ENCODE peak calls at places on chromosomes 7 and 10, in seven cellular contexts. X, C, Z, I, M, P and K are unnamed samples.

GRCh38 chr10:24324651-24325050 is 115.7 kb downstream of the KIAA1217 start:
- DNase-seq in X (no peak), C (no peak), Z (no peak), I (no peak), M (no peak), P (no peak), K (no peak)

GRCh38 chr10:60353519-60354258 is 36.0 kb downstream of the ANK3 start:
- DNase-seq in X (no peak), C (no peak), Z (peak), I (no peak), M (no peak), P (no peak), K (no peak)

GRCh38 chr7:81487512-81487911 is 282.3 kb downstream of the HGF start:
- DNase-seq in X (no peak), C (no peak), Z (no peak), I (no peak), M (no peak), P (no peak), K (no peak)

GRCh38 chr7:15571303-15571878 is 9.6 kb upstream of the AGMO start:
- DNase-seq in X (no peak), C (no peak), Z (no peak), I (no peak), M (no peak), P (no peak), K (no peak)

GRCh38 chr10:24806262-24806661 is 82.6 kb upstream of the ARHGAP21 start:
- DNase-seq in X (no peak), C (no peak), Z (no peak), I (no peak), M (no peak), P (no peak), K (no peak)

GRCh38 chr10:101293007-101293723 is 60.8 kb upstream of the BTRC start:
- DNase-seq in X (no peak), C (no peak), Z (no peak), I (peak), M (peak), P (no peak), K (no peak)

GRCh38 chr10:110275140-110275729 is 29.5 kb downstream of the SMNDC1 start:
- DNase-seq in X (no peak), C (no peak), Z (no peak), I (no peak), M (no peak), P (no peak), K (no peak)

GRCh38 chr7:145698526-145699262 is 417.9 kb upstream of the CNTNAP2 start:
- DNase-seq in X (no peak), C (no peak), Z (no peak), I (no peak), M (no peak), P (no peak), K (no peak)

GRCh38 chr7:154794147-154794780 is 208.7 kb downstream of the PAXIP1 start:
- DNase-seq in X (no peak), C (no peak), Z (peak), I (peak), M (no peak), P (no peak), K (peak)

GRCh38 chr7:48250441-48250951 is 79.2 kb downstream of the ABCA13 start:
- DNase-seq in X (no peak), C (no peak), Z (no peak), I (no peak), M (no peak), P (no peak), K (no peak)
- TF ChIP-seq JUND in X (no peak), C (no peak), Z (no peak), I (no peak), M (no peak), P (no peak), K (no peak)

DNA sequence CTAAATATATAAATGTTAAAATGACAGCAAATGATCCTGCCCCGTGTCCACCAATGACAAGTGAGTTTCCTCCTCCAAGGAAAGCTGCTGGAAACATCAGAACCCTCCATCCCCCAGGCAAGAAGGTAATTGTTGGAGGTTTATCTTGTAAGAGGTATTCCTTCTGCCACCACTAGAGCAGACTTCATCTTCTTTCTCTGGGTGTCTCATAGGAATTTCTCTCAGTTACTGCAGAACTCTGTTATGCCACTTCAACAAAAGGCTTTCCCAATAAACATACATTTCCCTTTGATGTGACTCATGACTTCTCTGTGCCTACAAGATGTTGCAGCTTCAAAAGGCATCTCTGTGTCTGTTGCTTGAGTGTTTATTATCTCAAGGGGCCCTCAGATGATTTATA is 279.1 kb downstream of the BMPER start:
- DNase-seq in X (no peak), C (no peak), Z (no peak), I (no peak), M (no peak), P (no peak), K (no peak)
- TF ChIP-seq JUND in X (no peak), C (no peak), Z (no peak), I (no peak), M (no peak), P (no peak), K (no peak)

DNA sequence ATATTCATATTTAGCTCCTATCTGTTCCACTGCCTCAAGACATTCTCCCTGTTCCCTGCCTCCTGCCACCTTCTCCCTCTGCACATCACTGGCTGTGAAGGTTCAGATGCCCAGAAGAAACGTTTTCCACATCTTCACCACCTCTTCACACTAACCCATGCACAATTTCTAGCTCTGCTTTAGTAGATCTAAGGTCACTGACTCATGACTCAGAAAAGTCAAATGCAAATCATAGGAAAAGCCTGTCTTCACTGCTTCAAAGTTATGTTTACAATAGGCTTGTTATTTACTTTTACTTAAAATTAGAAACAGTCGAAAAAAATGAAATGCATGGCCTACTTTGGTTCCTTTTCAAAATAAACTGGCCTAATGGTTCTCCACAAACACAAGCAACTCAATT is 2.5 kb downstream of the SCRN1 start:
- DNase-seq in X (peak), C (no peak), Z (no peak), I (no peak), M (no peak), P (no peak), K (no peak)
- TF ChIP-seq JUND in X (no peak), C (no peak), Z (no peak), I (no peak), M (no peak), P (no peak), K (no peak)

GRCh38 chr7:35975851-35976454 is 175.1 kb downstream of the SEPTIN7 start:
- DNase-seq in X (peak), C (peak), Z (peak), I (no peak), M (peak), P (peak), K (peak)
- TF ChIP-seq JUND in X (no peak), C (no peak), Z (no peak), I (no peak), M (no peak), P (no peak), K (no peak)

GRCh38 chr7:130393095-130393494 is 12.8 kb downstream of the CPA1 start:
- DNase-seq in X (no peak), C (no peak), Z (no peak), I (no peak), M (no peak), P (no peak), K (no peak)

GRCh38 chr7:130397056-130397455 is 16.8 kb downstream of the CPA1 start:
- DNase-seq in X (no peak), C (no peak), Z (no peak), I (no peak), M (no peak), P (no peak), K (no peak)

GRCh38 chr7:130392456-130392860 is 12.2 kb downstream of the CPA1 start:
- DNase-seq in X (no peak), C (no peak), Z (no peak), I (no peak), M (no peak), P (no peak), K (no peak)

GRCh38 chr7:130393799-130394411 is 13.6 kb downstream of the CPA1 start:
- DNase-seq in X (no peak), C (no peak), Z (no peak), I (no peak), M (no peak), P (no peak), K (no peak)

GRCh38 chr7:130394421-130395188 is 14.3 kb downstream of the CPA1 start:
- DNase-seq in X (no peak), C (no peak), Z (no peak), I (no peak), M (no peak), P (no peak), K (no peak)
- TF ChIP-seq JUND in X (no peak), C (no peak), Z (no peak), I (no peak), M (no peak), P (no peak), K (no peak)

GRCh38 chr7:111676811-111677210 is 114.5 kb upstream of the IMMP2L start:
- DNase-seq in X (no peak), C (no peak), Z (no peak), I (no peak), M (no peak), P (no peak), K (no peak)

GRCh38 chr7:111677848-111678247 is 115.6 kb upstream of the IMMP2L start:
- DNase-seq in X (no peak), C (no peak), Z (no peak), I (no peak), M (no peak), P (no peak), K (no peak)

GRCh38 chr7:111678986-111679385 is 116.7 kb upstream of the IMMP2L start:
- DNase-seq in X (no peak), C (no peak), Z (no peak), I (no peak), M (no peak), P (no peak), K (no peak)

GRCh38 chr7:111679944-111680343 is 117.7 kb upstream of the IMMP2L start:
- DNase-seq in X (no peak), C (no peak), Z (no peak), I (no peak), M (no peak), P (no peak), K (no peak)

GRCh38 chr7:111678281-111678680 is 116.0 kb upstream of the IMMP2L start:
- DNase-seq in X (no peak), C (no peak), Z (no peak), I (no peak), M (no peak), P (no peak), K (no peak)
- TF ChIP-seq JUND in X (no peak), C (no peak), Z (no peak), I (no peak), M (no peak), P (no peak), K (no peak)